ENCODE peak calls at places on chromosome 16, in four cellular contexts. C, Y, J and Z are unnamed samples.

GRCh38 chr16:57502048-57502775 is 15.9 kb upstream of the DOK4 start:
- DNase-seq in C (no peak), J (no peak), Y (no peak), Z (peak)

GRCh38 chr16:12646490-12647274 is 157.0 kb downstream of the CPPED1 start:
- DNase-seq in J (no peak), C (peak), Y (no peak), Z (no peak)

GRCh38 chr16:12573730-12574383 is 229.8 kb downstream of the CPPED1 start:
- DNase-seq in J (no peak), Y (peak), C (no peak), Z (no peak)

GRCh38 chr16:49469323-49469670 is 95.7 kb downstream of the C16orf78 start:
- DNase-seq in J (no peak), Y (no peak), C (no peak), Z (no peak)

GRCh38 chr16:82671743-82672142 is 45.0 kb downstream of the CDH13 start:
- DNase-seq in C (no peak), Y (no peak), J (no peak), Z (no peak)

GRCh38 chr16:8921626-8921984 is 39.5 kb downstream of the LITAFD start:
- DNase-seq in J (no peak), C (no peak), Y (peak), Z (no peak)

GRCh38 chr16:88783391-88784073 is 1.5 kb downstream of the PIEZO1 start:
- DNase-seq in Y (no peak), J (no peak), C (no peak), Z (peak)

GRCh38 chr16:48628359-48628985 is 18.5 kb upstream of the N4BP1 start:
- DNase-seq in C (no peak), J (no peak), Y (peak), Z (peak)

GRCh38 chr16:70160821-70161220 is 12.8 kb upstream of the CLEC18C start:
- DNase-seq in Y (no peak), J (no peak), C (no peak), Z (no peak)

GRCh38 chr16:3094289-3095027 is 4.6 kb downstream of the ZSCAN10 start:
- DNase-seq in Y (no peak), J (no peak), C (no peak), Z (no peak)

GRCh38 chr16:58732545-58733247 is 1.4 kb downstream of the GOT2 start:
- DNase-seq in J (no peak), C (no peak), Y (no peak), Z (no peak)

GRCh38 chr16:1429631-1430030 is 1.2 kb upstream of the PERCC1 start:
- DNase-seq in J (no peak), Y (no peak), C (no peak), Z (peak)

GRCh38 chr16:1781758-1782407 is 488 bp downstream of the SPSB3 start:
- DNase-seq in J (peak), C (peak), Y (no peak), Z (peak)

GRCh38 chr16:75265911-75266701 is 14.7 kb upstream of the BCAR1 start:
- DNase-seq in Y (peak), J (peak), C (peak), Z (peak)

GRCh38 chr16:86337581-86338402 is 172.5 kb upstream of the FOXF1 start:
- DNase-seq in Y (no peak), C (no peak), J (no peak), Z (no peak)

GRCh38 chr16:17271687-17272086 is 199.1 kb downstream of the XYLT1 start:
- DNase-seq in Y (no peak), C (no peak), J (peak), Z (no peak)

GRCh38 chr16:85652431-85653221 is 36.1 kb downstream of the GINS2 start:
- DNase-seq in Y (no peak), J (peak), C (peak), Z (no peak)

GRCh38 chr16:79998143-79998542 is 397.6 kb upstream of the MAF start:
- DNase-seq in Y (no peak), J (no peak), C (no peak), Z (no peak)

GRCh38 chr16:77238593-77238992 is 39.4 kb downstream of the SYCE1L start:
- DNase-seq in C (no peak), J (no peak), Y (no peak), Z (no peak)

GRCh38 chr16:53546988-53547391 is 44.0 kb upstream of the AKTIP start:
- DNase-seq in C (no peak), Y (no peak), J (no peak), Z (no peak)

GRCh38 chr16:57620316-57621231 is 7.9 kb upstream of the ADGRG1 start:
- DNase-seq in C (peak), Y (peak), J (peak), Z (peak)

GRCh38 chr16:72501739-72502653 is 330.0 kb upstream of the PMFBP1 start:
- DNase-seq in C (peak), Y (no peak), J (peak), Z (no peak)

GRCh38 chr16:2513405-2514332 is at the start of gene ATP6V0C:
- DNase-seq in C (peak), J (peak), Y (peak), Z (peak)

GRCh38 chr16:31862761-31863160 is 10.8 kb upstream of the ZNF267 start:
- DNase-seq in Y (no peak), C (no peak), J (no peak), Z (no peak)

GRCh38 chr16:49454426-49455180 is 81.0 kb downstream of the C16orf78 start:
- DNase-seq in C (no peak), Y (peak), J (no peak), Z (no peak)

GRCh38 chr16:69937465-69937951 is 13.6 kb upstream of the CLEC18A start:
- DNase-seq in Y (no peak), C (no peak), J (no peak), Z (peak)

GRCh38 chr16:65964752-65965151 is 401.7 kb upstream of the CDH5 start:
- DNase-seq in C (no peak), J (no peak), Y (no peak), Z (no peak)

GRCh38 chr16:47873434-47873833 is 282.4 kb downstream of the ABCC12 start:
- DNase-seq in Y (no peak), C (no peak), J (no peak), Z (no peak)

GRCh38 chr16:86833136-86833535 is 254.8 kb downstream of the FOXL1 start:
- DNase-seq in J (no peak), Y (no peak), C (no peak), Z (no peak)

GRCh38 chr16:85781685-85782370 is 17.5 kb downstream of the EMC8 start:
- DNase-seq in Y (no peak), C (peak), J (peak), Z (peak)

GRCh38 chr16:69110406-69110805 is 5.0 kb downstream of the HAS3 start:
- DNase-seq in C (no peak), Y (no peak), J (no peak), Z (no peak)

GRCh38 chr16:53040788-53041187 is 11.9 kb downstream of the CHD9NB start:
- DNase-seq in Y (no peak), J (no peak), C (no peak), Z (no peak)

GRCh38 chr16:3020604-3021448 is 658 bp downstream of the TNFRSF12A start:
- DNase-seq in J (peak), Y (peak), C (peak), Z (peak)

GRCh38 chr16:11655655-11656054 is 12.6 kb upstream of the SNN start:
- DNase-seq in J (no peak), C (no peak), Y (no peak), Z (no peak)

GRCh38 chr16:87457051-87457611 is 35.7 kb downstream of the ZCCHC14 start:
- DNase-seq in J (no peak), C (no peak), Y (no peak), Z (no peak)

GRCh38 chr16:49014300-49015188 is 267.1 kb downstream of the CBLN1 start:
- DNase-seq in C (no peak), J (no peak), Y (peak), Z (no peak)

GRCh38 chr16:73122604-73123386 is 74.9 kb upstream of the ZFHX3 start:
- DNase-seq in J (no peak), Y (no peak), C (peak), Z (no peak)

GRCh38 chr16:58501242-58502131 is 1.5 kb downstream of the NDRG4 start:
- DNase-seq in Y (peak), J (no peak), C (no peak), Z (peak)

GRCh38 chr16:74622005-74622404 is 15.1 kb upstream of the GLG1 start:
- DNase-seq in J (no peak), Y (peak), C (no peak), Z (no peak)

GRCh38 chr16:46621006-46621629 is at the start of gene SHCBP1:
- DNase-seq in C (peak), Y (peak), J (peak), Z (peak)
- TF ChIP-seq POLR2A in C (no peak), Y (no peak), J (no peak), Z (no peak)

DNA sequence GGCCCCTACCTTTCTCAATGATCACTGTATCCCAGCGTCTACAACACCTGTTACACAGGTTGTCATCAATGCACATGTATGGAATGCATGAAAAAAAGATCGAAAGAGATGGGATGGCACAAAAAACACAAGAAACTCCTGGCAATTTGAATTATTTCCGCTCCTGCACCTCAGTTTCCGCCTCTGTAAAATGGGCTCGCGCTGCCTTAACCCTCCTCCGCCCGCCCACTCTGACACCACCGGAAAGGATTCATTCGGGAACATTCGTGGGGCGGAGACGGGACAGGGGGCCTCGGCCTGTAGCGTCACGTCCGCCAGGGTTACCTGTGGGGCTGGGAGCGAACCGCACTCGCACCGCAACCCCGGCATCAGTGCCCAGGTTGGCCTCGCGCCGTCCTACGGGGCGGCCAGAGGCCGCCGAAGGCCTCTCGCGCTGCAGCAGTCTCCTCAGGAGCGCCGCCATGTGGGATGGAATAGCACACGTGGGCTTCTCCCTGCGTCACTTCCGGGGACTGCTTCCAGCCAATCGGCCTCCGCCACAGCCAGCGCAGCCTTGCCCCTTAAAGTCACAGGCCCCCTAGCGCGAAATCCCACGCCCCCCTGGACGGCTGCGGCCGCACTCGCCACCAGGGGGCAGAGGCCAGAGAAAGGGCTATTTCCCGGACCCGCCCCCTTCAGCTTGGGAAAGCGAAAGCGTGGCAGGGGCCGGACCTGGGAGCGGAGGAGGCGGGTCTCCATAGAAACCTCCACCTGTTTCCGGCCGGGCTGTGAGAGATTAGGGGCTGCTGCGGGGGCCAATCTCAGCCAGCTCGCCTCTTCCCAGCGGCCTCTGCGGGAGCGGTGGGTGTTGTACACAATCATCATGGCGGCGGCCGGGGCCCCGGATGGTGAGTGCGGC is at the start of the genes EARS2 and UBFD1:
- DNase-seq in C (peak), Y (peak), J (peak), Z (peak)
- TF ChIP-seq POLR2A in C (peak), Y (no peak), J (peak), Z (peak)

GRCh38 chr16:30378236-30379164 is 3.9 kb downstream of the SEPTIN1 start:
- DNase-seq in C (peak), Y (peak), J (peak), Z (peak)

GRCh38 chr16:30377812-30378235 is 3.2 kb downstream of the MYL11 start:
- DNase-seq in C (peak), J (peak), Y (peak), Z (peak)

GRCh38 chr16:30375830-30376229 is 1.2 kb downstream of the MYL11 start:
- DNase-seq in Y (no peak), J (peak), C (no peak), Z (no peak)

GRCh38 chr16:30376508-30376907 is 1.9 kb downstream of the MYL11 start:
- DNase-seq in Y (no peak), C (no peak), J (peak), Z (no peak)

DNA sequence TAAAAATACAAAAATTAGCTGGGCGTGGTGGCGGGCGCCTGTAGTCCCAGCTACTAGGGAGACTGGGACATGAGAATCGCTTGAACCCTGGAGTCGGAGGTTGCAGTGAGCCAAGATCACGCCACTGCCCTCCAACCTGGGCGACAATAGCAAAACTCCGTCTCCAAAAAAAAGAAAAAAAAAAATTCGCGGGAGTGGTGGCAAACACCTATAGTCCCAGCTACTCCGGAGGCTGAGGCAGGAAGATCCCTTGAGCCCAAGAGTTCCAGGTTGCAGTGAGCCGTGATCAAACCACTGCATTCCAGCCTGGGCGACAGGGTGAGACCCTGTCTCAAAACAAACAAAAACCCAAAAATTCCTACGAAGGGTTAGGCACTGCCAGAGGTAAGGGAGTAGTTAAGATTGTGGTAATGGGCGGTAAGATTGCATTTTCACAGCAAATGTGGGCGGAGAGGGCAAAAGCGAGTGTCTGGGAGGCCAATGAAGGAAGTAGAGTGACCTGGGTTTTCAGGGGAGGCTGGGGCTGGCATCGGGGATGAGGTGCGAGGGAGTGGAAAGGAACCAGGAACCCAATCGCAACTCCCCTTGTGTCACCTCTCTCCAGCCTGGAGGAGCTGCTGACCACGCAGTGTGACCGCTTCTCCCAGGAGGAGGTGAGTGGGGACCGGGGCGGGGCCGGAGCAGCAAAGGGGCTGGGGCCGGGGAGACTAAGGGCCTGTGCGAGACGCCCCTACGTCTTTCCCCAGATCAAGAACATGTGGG is 2.6 kb downstream of the MYL11 start:
- DNase-seq in J (no peak), C (no peak), Y (no peak), Z (no peak)
- TF ChIP-seq POLR2A in J (no peak), C (no peak), Y (no peak), Z (no peak)

DNA sequence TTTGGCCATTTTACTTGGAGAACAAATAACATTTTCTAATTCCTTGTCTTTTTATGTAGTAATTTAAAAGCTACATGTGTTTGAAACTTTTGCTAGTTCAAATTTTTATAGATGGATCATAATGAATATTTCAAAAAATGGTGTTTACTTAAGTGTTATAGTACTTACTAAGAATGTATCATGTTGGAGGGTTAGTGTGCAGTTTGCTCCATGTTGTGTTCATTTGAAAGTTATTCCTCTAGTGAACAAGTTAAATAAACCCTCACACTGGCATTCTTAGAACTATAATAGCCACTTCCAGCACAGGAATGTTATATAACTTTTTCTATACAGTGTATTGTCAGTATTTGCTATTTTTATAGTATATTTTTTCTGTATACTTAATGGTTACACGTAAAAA is 62.8 kb downstream of the MRTFB start:
- DNase-seq in Y (no peak), J (no peak), C (no peak), Z (no peak)
- TF ChIP-seq POLR2A in Y (no peak), J (no peak), C (no peak), Z (no peak)

GRCh38 chr16:4385066-4385788 is 13.6 kb downstream of the VASN start:
- DNase-seq in C (no peak), Y (no peak), J (no peak), Z (peak)
- TF ChIP-seq POLR2A in C (no peak), Y (no peak), J (no peak), Z (no peak)

DNA sequence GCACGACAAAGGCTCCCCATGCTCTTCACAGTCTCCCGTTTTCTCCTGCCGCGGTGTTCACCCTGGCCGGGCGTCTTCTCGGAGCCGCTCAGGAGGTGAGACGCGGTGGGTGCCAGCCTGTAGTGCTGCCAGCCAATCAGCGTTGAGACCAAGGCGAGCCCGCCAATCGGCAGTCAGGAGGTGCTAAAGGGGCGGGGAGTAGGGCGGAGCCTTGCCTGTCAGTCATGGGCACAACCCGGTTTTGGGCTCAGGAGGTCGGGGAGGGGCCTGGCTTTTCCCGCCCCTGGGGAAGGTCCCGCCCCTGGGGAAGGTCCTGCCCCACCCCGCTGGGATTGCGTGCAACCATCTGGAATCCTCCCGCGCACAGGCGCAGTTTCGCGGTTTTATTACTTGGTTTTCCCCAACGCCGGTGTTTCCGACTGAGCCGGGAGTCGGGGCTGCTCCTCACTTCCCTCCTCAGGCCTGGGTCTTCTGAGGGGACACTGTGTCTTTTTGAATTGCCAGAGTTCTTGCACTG is at the start of gene PRDM7:
- DNase-seq in Y (peak), C (peak), J (peak), Z (peak)
- TF ChIP-seq POLR2A in Y (no peak), C (peak), J (no peak), Z (no peak)

GRCh38 chr16:68088130-68088972 is 3.2 kb downstream of the NFATC3 start:
- DNase-seq in Y (no peak), J (no peak), C (no peak), Z (no peak)
- TF ChIP-seq POLR2A in Y (no peak), J (no peak), C (no peak), Z (no peak)

DNA sequence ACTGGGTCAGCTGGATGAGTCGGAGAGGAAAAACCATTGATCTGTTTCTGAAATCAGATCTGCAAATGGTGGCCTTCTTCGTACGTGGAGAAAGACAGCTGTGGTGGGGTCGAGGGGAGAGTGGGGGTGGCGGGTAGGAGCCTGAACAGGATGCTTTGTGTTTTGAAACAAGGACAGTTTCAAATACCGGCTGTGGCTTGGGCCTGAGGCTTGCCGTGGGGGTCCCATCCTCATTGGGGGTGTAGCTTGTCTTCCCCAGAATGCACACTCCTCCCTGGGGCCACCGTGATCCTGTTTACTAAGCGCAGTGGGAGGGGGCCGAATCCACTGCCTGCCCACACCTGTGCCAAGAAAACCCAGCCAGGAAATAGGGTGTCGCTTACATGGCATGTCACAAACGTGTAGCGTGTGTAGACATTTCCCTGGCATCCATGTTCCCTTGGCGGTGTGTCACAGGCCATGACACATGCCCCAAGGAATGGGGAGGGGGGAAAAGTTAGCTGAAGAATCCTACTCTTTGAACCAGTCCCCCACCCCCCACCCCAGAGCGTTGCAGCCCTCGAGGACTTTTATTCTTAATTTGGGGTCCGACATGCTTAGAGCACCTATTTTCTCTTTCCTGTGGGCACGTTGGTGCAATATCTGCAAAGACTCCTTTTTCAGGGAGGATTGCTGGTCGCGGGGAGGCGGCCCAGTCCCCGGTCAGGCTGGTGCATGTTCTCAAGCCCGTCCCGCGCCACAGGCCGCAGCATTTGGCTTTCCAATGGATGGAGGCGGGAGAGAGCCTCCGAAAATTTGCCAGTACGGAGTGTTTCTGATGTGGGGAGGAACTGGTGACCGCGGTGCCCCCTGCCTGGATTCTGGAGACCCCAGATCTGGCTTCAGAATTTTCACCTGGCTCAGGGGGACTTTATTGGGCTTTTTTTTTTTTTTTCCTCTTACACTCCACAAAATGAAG is 2.0 kb downstream of the CMIP start:
- DNase-seq in Y (peak), J (no peak), C (no peak), Z (peak)
- TF ChIP-seq POLR2A in Y (no peak), J (no peak), C (no peak), Z (peak)